ENCODE peak calls at places on chromosomes 12 and 14, in four cellular contexts. L is PC-3, J is pancreas, M is iPS DF 6.9. O is an unnamed sample.

GRCh38 chr12:46403732-46404097 is 31.1 kb upstream of the SLC38A2 start:
- DNase-seq in L (no peak), J (no peak), M (no peak), O (no peak)

GRCh38 chr14:96072746-96073145 is 33.6 kb downstream of the C14orf132 start:
- DNase-seq in L (peak), J (no peak), M (no peak), O (no peak)

GRCh38 chr14:22552827-22553076 is 36.3 kb downstream of the DAD1 start:
- DNase-seq in L (no peak), J (no peak), M (no peak), O (no peak)

GRCh38 chr14:23577004-23577681 is 1.4 kb downstream of the JPH4 start:
- DNase-seq in L (no peak), J (no peak), M (no peak), O (no peak)

GRCh38 chr12:128542844-128543243 is 275.9 kb downstream of the TMEM132C start:
- DNase-seq in L (no peak), J (no peak), M (no peak), O (no peak)

GRCh38 chr14:69693145-69693544 is 73.8 kb upstream of the SRSF5 start:
- DNase-seq in L (no peak), J (peak), M (no peak), O (no peak)

GRCh38 chr12:120687570-120688289 is 781 bp downstream of the MLEC start:
- DNase-seq in L (peak), J (no peak), M (no peak), O (peak)

GRCh38 chr14:92931681-92932447 is 8.9 kb downstream of the CHGA start:
- DNase-seq in L (no peak), J (no peak), M (no peak), O (no peak)

GRCh38 chr14:20986811-20987210 is 3.0 kb upstream of the METTL17 start:
- DNase-seq in L (peak), J (peak), M (no peak), O (no peak)

GRCh38 chr12:92493816-92494215 is 209.0 kb upstream of the PLEKHG7 start:
- DNase-seq in L (no peak), J (no peak), M (no peak), O (no peak)

GRCh38 chr14:76259029-76259735 is 107.5 kb downstream of the GPATCH2L start:
- DNase-seq in L (no peak), J (no peak), M (no peak), O (no peak)

GRCh38 chr14:61381589-61381988 is 60.2 kb downstream of the PRKCH start:
- DNase-seq in L (no peak), J (peak), M (no peak), O (no peak)

GRCh38 chr12:109757671-109758265 is 44.1 kb downstream of the FAM222A start:
- DNase-seq in L (no peak), J (peak), M (no peak), O (no peak)

GRCh38 chr12:15928870-15929571 is 17.9 kb downstream of the DERA start:
- DNase-seq in L (no peak), J (peak), M (no peak), O (no peak)

GRCh38 chr14:36655963-36656768 is 5.5 kb upstream of the PAX9 start:
- DNase-seq in L (peak), J (peak), M (no peak), O (no peak)

GRCh38 chr14:91114079-91115065 is 499 bp downstream of the DGLUCY start:
- DNase-seq in L (no peak), J (peak), M (peak), O (peak)

GRCh38 chr12:73225371-73225937 is 953.3 kb downstream of the TRHDE start:
- DNase-seq in L (no peak), J (no peak), M (no peak), O (no peak)

GRCh38 chr12:78671295-78671694 is 193.3 kb upstream of the SYT1 start:
- DNase-seq in L (peak), J (no peak), M (no peak), O (no peak)

GRCh38 chr12:132323171-132324010 is 6.0 kb downstream of the GALNT9 start:
- DNase-seq in L (no peak), J (no peak), M (no peak), O (peak)

GRCh38 chr14:95471526-95472304 is 44.7 kb downstream of the SYNE3 start:
- DNase-seq in L (no peak), J (no peak), M (no peak), O (no peak)

GRCh38 chr14:82501554-82501953 is 967.9 kb upstream of the SEL1L start:
- DNase-seq in L (no peak), J (no peak), M (no peak), O (no peak)

GRCh38 chr14:21171128-21171527 is 15.3 kb upstream of the OR5AU1 start:
- DNase-seq in L (no peak), J (no peak), M (no peak), O (no peak)

GRCh38 chr14:64410084-64410774 is 22.1 kb downstream of the MTHFD1 start:
- DNase-seq in L (peak), J (no peak), M (no peak), O (no peak)

GRCh38 chr12:132529156-132529839 is 39.3 kb downstream of the FBRSL1 start:
- DNase-seq in L (no peak), J (no peak), M (no peak), O (no peak)

GRCh38 chr14:91554535-91555332 is 44.6 kb upstream of the PPP4R3A start:
- DNase-seq in L (no peak), J (no peak), M (no peak), O (no peak)

GRCh38 chr12:41407240-41407799 is 219.2 kb downstream of the PDZRN4 start:
- DNase-seq in L (no peak), J (peak), M (no peak), O (no peak)

GRCh38 chr12:31204995-31205582 is 120.9 kb downstream of the SINHCAF start:
- DNase-seq in L (peak), J (no peak), M (no peak), O (no peak)

GRCh38 chr14:102544745-102545460 is 35.3 kb upstream of the ANKRD9 start:
- DNase-seq in L (no peak), J (no peak), M (no peak), O (no peak)
- H3K27ac ChIP-seq in L (no peak), J (no peak), M (no peak), O (no peak)

GRCh38 chr14:93984070-93984469 is 7.7 kb upstream of the ASB2 start:
- DNase-seq in L (peak), J (no peak), M (no peak), O (peak)
- H3K27ac ChIP-seq in L (no peak), J (no peak), M (no peak), O (peak)

GRCh38 chr12:11893998-11894397 is 176.7 kb upstream of the BCL2L14 start:
- DNase-seq in L (no peak), J (no peak), M (no peak), O (no peak)
- H3K27ac ChIP-seq in L (no peak), J (no peak), M (no peak), O (no peak)

GRCh38 chr12:50079771-50080170 is 5.4 kb upstream of the SMARCD1 start:
- DNase-seq in L (no peak), J (no peak), M (no peak), O (no peak)

GRCh38 chr12:50077099-50077498 is 8.0 kb upstream of the SMARCD1 start:
- DNase-seq in L (no peak), J (no peak), M (no peak), O (no peak)

GRCh38 chr12:50081096-50081808 is 3.9 kb upstream of the SMARCD1 start:
- DNase-seq in L (no peak), J (no peak), M (no peak), O (no peak)

GRCh38 chr12:50075808-50076170 is 9.4 kb upstream of the SMARCD1 start:
- DNase-seq in L (no peak), J (no peak), M (no peak), O (no peak)

GRCh38 chr12:50078281-50078680 is 6.9 kb upstream of the SMARCD1 start:
- DNase-seq in L (no peak), J (no peak), M (no peak), O (no peak)
- H3K27ac ChIP-seq in L (no peak), J (no peak), M (no peak), O (no peak)